ENCODE peak calls at places on chromosomes 5 and 9, in six cellular contexts. T is Right ventricle myocardium superior, V is B cell, I is progenitor cell of endocrine pancreas, A is AG04450, S is hypothalamus. K is an unnamed sample.

GRCh38 chr9:133099726-133100517 is 21.1 kb downstream of the RALGDS start:
- DNase-seq in V (no peak), S (no peak), A (no peak), I (no peak), T (no peak), K (no peak)

GRCh38 chr5:138632900-138633489 is 57.8 kb upstream of the HSPA9 start:
- DNase-seq in S (peak; percentile 42), A (peak; percentile 39), I (no peak), T (peak; percentile 72), V (no peak), K (no peak)

GRCh38 chr5:172172912-172173591 is 15.0 kb downstream of the STK10 start:
- DNase-seq in V (no peak), S (peak; percentile 53), I (no peak), T (peak; percentile 79), A (no peak), K (no peak)

GRCh38 chr9:117120061-117120460 is 294.8 kb downstream of the ASTN2 start:
- DNase-seq in V (no peak), A (no peak), I (no peak), S (no peak), T (no peak), K (no peak)

GRCh38 chr5:80919678-80920196 is 40.4 kb upstream of the RASGRF2 start:
- DNase-seq in V (no peak), A (no peak), I (no peak), S (no peak), T (no peak), K (no peak)

GRCh38 chr9:93825348-93826115 is 129.6 kb downstream of the BARX1 start:
- DNase-seq in S (no peak), I (no peak), T (no peak), V (no peak), A (no peak), K (no peak)

GRCh38 chr5:141841376-141841775 is 36.8 kb downstream of the PCDH1 start:
- DNase-seq in T (no peak), V (no peak), S (no peak), I (no peak), A (no peak), K (no peak)

GRCh38 chr5:159849437-159850191 is 66.7 kb upstream of the ADRA1B start:
- DNase-seq in A (peak; percentile 45), V (no peak), S (no peak), I (no peak), T (no peak), K (no peak)

GRCh38 chr9:136095495-136096058 is 488 bp upstream of the NACC2 start:
- DNase-seq in A (no peak), V (no peak), S (peak; percentile 51), T (peak; percentile 76), I (no peak), K (no peak)

GRCh38 chr9:130535818-130536521 is 43.4 kb upstream of the FUBP3 start:
- DNase-seq in A (no peak), S (peak; percentile 11), V (no peak), T (no peak), I (no peak), K (no peak)

GRCh38 chr5:37121465-37121864 is 127.7 kb downstream of the CPLANE1 start:
- DNase-seq in A (no peak), I (no peak), V (no peak), T (no peak), S (no peak), K (no peak)

K was measured in mesothelial cell of epicardium.